ENCODE peak calls at places on chromosome 19, in four cellular contexts. One of them, this sample, is unnamed. For H3K4me1, the result is how much of the 10 kb centered on the place peaks cover.

GRCh38 chr19:35669974-35670373 is 3.7 kb downstream of the UPK1A start:
- DNase-seq in stomach: no peak
- DNase-seq in naive thymus-derived CD4-positive, alpha-beta T cell: no peak
- DNase-seq in heart left ventricle: no peak
- DNase-seq in this sample: no peak

GRCh38 chr19:44757735-44758505 is 9.4 kb downstream of the BCL3 start:
- DNase-seq in heart left ventricle: peak
- DNase-seq in stomach: peak
- DNase-seq in naive thymus-derived CD4-positive, alpha-beta T cell: no peak
- DNase-seq in this sample: no peak

GRCh38 chr19:33740811-33741396 is 55.8 kb upstream of the KCTD15 start:
- DNase-seq in heart left ventricle: peak
- DNase-seq in naive thymus-derived CD4-positive, alpha-beta T cell: no peak
- DNase-seq in stomach: no peak
- DNase-seq in this sample: peak

GRCh38 chr19:18649371-18650047 is 12.7 kb downstream of the KLHL26 start:
- DNase-seq in heart left ventricle: peak
- DNase-seq in stomach: no peak
- DNase-seq in naive thymus-derived CD4-positive, alpha-beta T cell: no peak
- DNase-seq in this sample: no peak

GRCh38 chr19:56312787-56313343 is 1.8 kb downstream of the ZSCAN5A start:
- DNase-seq in naive thymus-derived CD4-positive, alpha-beta T cell: no peak
- DNase-seq in heart left ventricle: no peak
- DNase-seq in stomach: no peak
- DNase-seq in this sample: no peak

GRCh38 chr19:33517922-33518321 is 3.7 kb downstream of the PEPD start:
- DNase-seq in heart left ventricle: no peak
- DNase-seq in stomach: no peak
- DNase-seq in naive thymus-derived CD4-positive, alpha-beta T cell: no peak
- DNase-seq in this sample: no peak

GRCh38 chr19:10353793-10354391 is 14.5 kb upstream of the ICAM3 start:
- DNase-seq in naive thymus-derived CD4-positive, alpha-beta T cell: no peak
- DNase-seq in stomach: no peak
- DNase-seq in heart left ventricle: peak
- DNase-seq in this sample: peak

GRCh38 chr19:17026041-17026658 is 460 bp downstream of the CPAMD8 start:
- DNase-seq in heart left ventricle: no peak
- DNase-seq in stomach: no peak
- DNase-seq in naive thymus-derived CD4-positive, alpha-beta T cell: no peak
- DNase-seq in this sample: no peak

GRCh38 chr19:28406237-28406596 is 806.7 kb downstream of the UQCRFS1 start:
- DNase-seq in naive thymus-derived CD4-positive, alpha-beta T cell: no peak
- DNase-seq in stomach: no peak
- DNase-seq in heart left ventricle: no peak
- DNase-seq in this sample: no peak

GRCh38 chr19:29265436-29265835 is 52.5 kb upstream of the UQCRFS1 start:
- DNase-seq in naive thymus-derived CD4-positive, alpha-beta T cell: no peak
- DNase-seq in stomach: no peak
- DNase-seq in heart left ventricle: no peak
- DNase-seq in this sample: no peak

GRCh38 chr19:23071087-23071511 is 45.7 kb upstream of the ZNF730 start:
- DNase-seq in heart left ventricle: peak
- DNase-seq in stomach: no peak
- DNase-seq in naive thymus-derived CD4-positive, alpha-beta T cell: no peak
- DNase-seq in this sample: no peak

GRCh38 chr19:40542197-40542859 is 34.3 kb upstream of the SHKBP1 start:
- DNase-seq in naive thymus-derived CD4-positive, alpha-beta T cell: no peak
- DNase-seq in stomach: peak
- DNase-seq in heart left ventricle: peak
- DNase-seq in this sample: no peak

GRCh38 chr19:51258165-51258564 is 7.3 kb downstream of the SIGLECL1 start:
- DNase-seq in heart left ventricle: no peak
- DNase-seq in naive thymus-derived CD4-positive, alpha-beta T cell: no peak
- DNase-seq in stomach: no peak
- DNase-seq in this sample: no peak

GRCh38 chr19:5251096-5252065 is 89.2 kb downstream of the PTPRS start:
- DNase-seq in heart left ventricle: no peak
- DNase-seq in stomach: no peak
- DNase-seq in naive thymus-derived CD4-positive, alpha-beta T cell: no peak
- DNase-seq in this sample: no peak

GRCh38 chr19:8455018-8455417 is 10.2 kb downstream of the HNRNPM start:
- DNase-seq in stomach: no peak
- DNase-seq in naive thymus-derived CD4-positive, alpha-beta T cell: no peak
- DNase-seq in heart left ventricle: no peak
- DNase-seq in this sample: no peak

GRCh38 chr19:49555600-49556411 is 24.6 kb downstream of the NOSIP start:
- DNase-seq in heart left ventricle: peak
- DNase-seq in naive thymus-derived CD4-positive, alpha-beta T cell: peak
- DNase-seq in stomach: peak
- DNase-seq in this sample: peak

GRCh38 chr19:58538257-58539168 is 5.4 kb upstream of the TRIM28 start:
- DNase-seq in heart left ventricle: no peak
- DNase-seq in naive thymus-derived CD4-positive, alpha-beta T cell: no peak
- DNase-seq in stomach: peak
- DNase-seq in this sample: no peak

GRCh38 chr19:52230685-52231084 is 38.7 kb upstream of the ZNF766 start:
- DNase-seq in stomach: no peak
- DNase-seq in heart left ventricle: no peak
- DNase-seq in naive thymus-derived CD4-positive, alpha-beta T cell: no peak
- DNase-seq in this sample: no peak

GRCh38 chr19:20423381-20424207 is 142.0 kb downstream of the ZNF737 start:
- DNase-seq in stomach: peak
- DNase-seq in naive thymus-derived CD4-positive, alpha-beta T cell: peak
- DNase-seq in heart left ventricle: peak
- DNase-seq in this sample: peak

GRCh38 chr19:19822148-19822429 is 539 bp upstream of the ZNF506 start:
- DNase-seq in heart left ventricle: no peak
- DNase-seq in stomach: no peak
- DNase-seq in naive thymus-derived CD4-positive, alpha-beta T cell: no peak
- DNase-seq in this sample: peak

GRCh38 chr19:52200044-52200443 is 10.2 kb downstream of the PPP2R1A start:
- DNase-seq in naive thymus-derived CD4-positive, alpha-beta T cell: no peak
- DNase-seq in heart left ventricle: peak
- DNase-seq in stomach: no peak
- DNase-seq in this sample: no peak

GRCh38 chr19:40280608-40281221 is 4.4 kb downstream of the AKT2 start:
- DNase-seq in naive thymus-derived CD4-positive, alpha-beta T cell: no peak
- DNase-seq in heart left ventricle: no peak
- DNase-seq in stomach: peak
- DNase-seq in this sample: peak

GRCh38 chr19:52691215-52691610 is 43.6 kb downstream of the ZNF611 start:
- DNase-seq in naive thymus-derived CD4-positive, alpha-beta T cell: no peak
- DNase-seq in heart left ventricle: no peak
- DNase-seq in stomach: no peak
- DNase-seq in this sample: no peak

GRCh38 chr19:52786078-52786463 is 520 bp downstream of the ZNF600 start:
- DNase-seq in stomach: no peak
- DNase-seq in naive thymus-derived CD4-positive, alpha-beta T cell: peak
- DNase-seq in heart left ventricle: peak
- DNase-seq in this sample: no peak

GRCh38 chr19:5987077-5987818 is 9.3 kb upstream of the RANBP3 start:
- DNase-seq in heart left ventricle: peak
- DNase-seq in stomach: peak
- DNase-seq in naive thymus-derived CD4-positive, alpha-beta T cell: peak
- DNase-seq in this sample: peak

GRCh38 chr19:38650911-38651584 is 3.6 kb downstream of the ACTN4 start:
- DNase-seq in stomach: no peak
- DNase-seq in heart left ventricle: no peak
- DNase-seq in naive thymus-derived CD4-positive, alpha-beta T cell: no peak
- DNase-seq in this sample: no peak

GRCh38 chr19:46133101-46133627 is 8.7 kb upstream of the IGFL3 start:
- DNase-seq in heart left ventricle: peak
- DNase-seq in stomach: no peak
- DNase-seq in naive thymus-derived CD4-positive, alpha-beta T cell: no peak
- DNase-seq in this sample: no peak

GRCh38 chr19:42091300-42092266 is 15.6 kb downstream of the ZNF574 start:
- DNase-seq in heart left ventricle: no peak
- DNase-seq in stomach: peak
- DNase-seq in naive thymus-derived CD4-positive, alpha-beta T cell: no peak
- DNase-seq in this sample: no peak

GRCh38 chr19:43380771-43381386 is 27.4 kb downstream of the CD177 start:
- DNase-seq in heart left ventricle: no peak
- DNase-seq in naive thymus-derived CD4-positive, alpha-beta T cell: no peak
- DNase-seq in stomach: peak
- DNase-seq in this sample: no peak

GRCh38 chr19:29277107-29277506 is 64.2 kb upstream of the UQCRFS1 start:
- DNase-seq in stomach: no peak
- DNase-seq in naive thymus-derived CD4-positive, alpha-beta T cell: peak
- DNase-seq in heart left ventricle: no peak
- DNase-seq in this sample: peak

GRCh38 chr19:15265214-15265613 is 33.0 kb upstream of the EPHX3 start:
- DNase-seq in naive thymus-derived CD4-positive, alpha-beta T cell: no peak
- DNase-seq in heart left ventricle: no peak
- DNase-seq in stomach: no peak
- DNase-seq in this sample: no peak
- H3K4me1 ChIP-seq in naive thymus-derived CD4-positive, alpha-beta T cell: under half
- H3K4me1 ChIP-seq in heart left ventricle: under half
- H3K4me1 ChIP-seq in stomach: half or more
- H3K4me1 ChIP-seq in this sample: under half

GRCh38 chr19:47615714-47616113 is 6.8 kb downstream of the BICRA start:
- DNase-seq in heart left ventricle: no peak
- DNase-seq in naive thymus-derived CD4-positive, alpha-beta T cell: no peak
- DNase-seq in stomach: no peak
- DNase-seq in this sample: no peak
- H3K4me1 ChIP-seq in heart left ventricle: under half
- H3K4me1 ChIP-seq in naive thymus-derived CD4-positive, alpha-beta T cell: under half
- H3K4me1 ChIP-seq in stomach: half or more
- H3K4me1 ChIP-seq in this sample: under half

DNA sequence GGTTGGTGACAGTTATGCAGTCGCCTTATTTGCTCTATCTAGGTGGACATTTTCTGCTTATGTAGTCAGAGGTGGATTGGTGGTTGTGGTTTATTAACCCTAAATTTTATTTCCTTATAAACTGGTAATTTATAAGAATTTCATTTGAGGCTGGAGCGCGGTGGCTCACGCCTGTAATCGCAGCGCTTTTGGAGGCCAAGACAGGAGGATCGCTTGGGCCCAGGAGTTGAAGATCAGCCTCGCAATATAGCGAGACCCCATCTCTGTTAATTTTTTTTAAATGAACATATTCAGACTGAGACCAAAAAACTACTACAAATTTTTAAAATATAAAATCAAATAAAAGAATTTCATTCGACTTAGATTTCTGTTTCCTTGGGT is 810 bp downstream of the ZNF627 start:
- DNase-seq in heart left ventricle: no peak
- DNase-seq in stomach: no peak
- DNase-seq in naive thymus-derived CD4-positive, alpha-beta T cell: no peak
- DNase-seq in this sample: no peak
- H3K4me1 ChIP-seq in heart left ventricle: under half
- H3K4me1 ChIP-seq in stomach: under half
- H3K4me1 ChIP-seq in naive thymus-derived CD4-positive, alpha-beta T cell: under half
- H3K4me1 ChIP-seq in this sample: under half

GRCh38 chr19:3365447-3366103 is 808 bp upstream of the NFIC start:
- DNase-seq in stomach: peak
- DNase-seq in heart left ventricle: peak
- DNase-seq in naive thymus-derived CD4-positive, alpha-beta T cell: no peak
- DNase-seq in this sample: no peak
- H3K4me1 ChIP-seq in stomach: half or more
- H3K4me1 ChIP-seq in heart left ventricle: under half
- H3K4me1 ChIP-seq in naive thymus-derived CD4-positive, alpha-beta T cell: under half
- H3K4me1 ChIP-seq in this sample: under half

GRCh38 chr19:55251296-55252081 is 7.3 kb downstream of the PPP6R1 start:
- DNase-seq in heart left ventricle: no peak
- DNase-seq in stomach: peak
- DNase-seq in naive thymus-derived CD4-positive, alpha-beta T cell: no peak
- DNase-seq in this sample: peak
- H3K4me1 ChIP-seq in heart left ventricle: under half
- H3K4me1 ChIP-seq in stomach: half or more
- H3K4me1 ChIP-seq in naive thymus-derived CD4-positive, alpha-beta T cell: half or more
- H3K4me1 ChIP-seq in this sample: under half

GRCh38 chr19:1244693-1245451 is 3.3 kb downstream of the ATP5F1D start:
- DNase-seq in stomach: peak
- DNase-seq in heart left ventricle: peak
- DNase-seq in naive thymus-derived CD4-positive, alpha-beta T cell: no peak
- DNase-seq in this sample: no peak
- H3K4me1 ChIP-seq in stomach: half or more
- H3K4me1 ChIP-seq in heart left ventricle: under half
- H3K4me1 ChIP-seq in naive thymus-derived CD4-positive, alpha-beta T cell: under half
- H3K4me1 ChIP-seq in this sample: half or more

This sample was measured in OCI-LY7.